ENCODE peak calls at places on chromosomes 13 and 19, in nine cellular contexts. J is endothelial cell of umbilical vein; Q is activated effector memory CD4-positive, alpha-beta T cell treated with Interleukin-2 at 50 U/mL for 16 hours; H is nephron progenitor cell; P is KBM-7; N is GM20000; F is effector memory CD4-positive, alpha-beta T cell; K is fibroblast of lung; O is activated CD4-positive, alpha-beta T cell treated with anti-CD3 and anti-CD28 coated beads, Interleukin-2, amount 10 ng/mL, durations not matched to agents 7 days and 5 days. L is an unnamed sample.

GRCh38 chr19:2812414-2813234 is 7.0 kb upstream of the ZNF554 start:
- DNase-seq in J (no peak), K (no peak), O (no peak), Q (no peak), H (no peak), P (no peak), N (peak), F (no peak), L (no peak)

GRCh38 chr19:29804493-29804892 is 7.3 kb upstream of the CCNE1 start:
- DNase-seq in Q (no peak), P (no peak), J (no peak), F (no peak), O (no peak), K (no peak), N (peak), H (no peak), L (no peak)

GRCh38 chr13:113369189-113369588 is 5.3 kb upstream of the GRTP1 start:
- DNase-seq in O (no peak), F (no peak), P (no peak), K (no peak), Q (no peak), N (no peak), H (no peak), J (no peak), L (no peak)

GRCh38 chr19:50551713-50552187 is 16.5 kb downstream of the LRRC4B start:
- DNase-seq in F (no peak), P (no peak), H (peak), K (no peak), O (no peak), Q (no peak), J (no peak), N (no peak), L (no peak)

GRCh38 chr13:50990540-50991506 is 81.2 kb downstream of the RNASEH2B start:
- DNase-seq in Q (no peak), K (peak), J (peak), O (no peak), H (peak), F (no peak), N (no peak), P (no peak), L (no peak)

GRCh38 chr13:99303863-99304521 is 3.2 kb downstream of the GPR183 start:
- DNase-seq in N (no peak), K (no peak), F (peak), Q (peak), H (no peak), O (peak), J (no peak), P (no peak), L (peak)

GRCh38 chr19:55080121-55080914 is 4.6 kb downstream of the EPS8L1 start:
- DNase-seq in Q (peak), P (peak), N (peak), K (peak), H (peak), O (peak), J (peak), F (peak), L (peak)

GRCh38 chr13:45331981-45332830 is 8.8 kb downstream of the TPT1 start:
- DNase-seq in J (peak), K (peak), Q (no peak), F (no peak), H (no peak), P (no peak), O (no peak), N (no peak), L (peak)

GRCh38 chr13:38348890-38349289 is 761 bp upstream of the UFM1 start:
- DNase-seq in F (no peak), H (peak), Q (no peak), N (no peak), J (no peak), O (peak), K (no peak), P (no peak), L (no peak)

GRCh38 chr13:107493271-107493670 is 722.1 kb downstream of the LIG4 start:
- DNase-seq in J (no peak), N (no peak), Q (no peak), K (no peak), O (no peak), F (no peak), H (no peak), P (no peak), L (no peak)

GRCh38 chr13:94413545-94413944 is 65.9 kb downstream of the DCT start:
- DNase-seq in O (no peak), J (no peak), P (no peak), K (no peak), F (no peak), Q (no peak), H (no peak), N (no peak), L (no peak)

GRCh38 chr19:46616631-46617322 is 8.1 kb downstream of the PTGIR start:
- DNase-seq in F (no peak), O (peak), P (peak), Q (no peak), J (peak), K (peak), H (peak), N (no peak), L (peak)

GRCh38 chr13:66519259-66519658 is 710.9 kb downstream of the PCDH9 start:
- DNase-seq in Q (no peak), F (no peak), K (no peak), P (no peak), H (no peak), N (no peak), J (no peak), O (no peak), L (no peak)

GRCh38 chr19:32869369-32870153 is at the start of gene SLC7A9:
- DNase-seq in J (no peak), N (no peak), K (no peak), O (no peak), P (no peak), Q (no peak), F (no peak), H (no peak), L (no peak)

GRCh38 chr19:18291019-18291524 is 9.7 kb upstream of the JUND start:
- DNase-seq in F (no peak), Q (no peak), H (no peak), K (no peak), P (peak), N (peak), O (peak), J (no peak), L (no peak)

GRCh38 chr19:51158474-51159129 is 16.5 kb downstream of the SIGLEC7 start:
- DNase-seq in K (peak), N (peak), J (peak), H (peak), Q (peak), P (peak), O (peak), F (peak), L (peak)

L was measured in Kasumi-1.